ENCODE peak calls at places on chromosomes 16 and 17, in four cellular contexts. Z, X, I and D are unnamed samples.

GRCh38 chr17:14464741-14465140 is 163.9 kb downstream of the HS3ST3B1 start:
- DNase-seq in Z (no peak), X (no peak), I (no peak), D (no peak)

GRCh38 chr17:11668633-11669032 is 70.4 kb downstream of the DNAH9 start:
- DNase-seq in Z (no peak), X (no peak), I (no peak), D (no peak)

GRCh38 chr16:11056989-11057645 is 112.8 kb downstream of the CLEC16A start:
- DNase-seq in Z (no peak), X (no peak), I (peak; percentile 33), D (no peak)

GRCh38 chr16:47644166-47644565 is 183.0 kb downstream of the PHKB start:
- DNase-seq in Z (no peak), X (peak; percentile 28), I (no peak), D (no peak)

GRCh38 chr17:66347661-66348604 is 45.5 kb downstream of the PRKCA start:
- DNase-seq in Z (no peak), X (no peak), I (no peak), D (no peak)

GRCh38 chr16:77918792-77919707 is 103.3 kb upstream of the CLEC3A start:
- DNase-seq in Z (no peak), X (no peak), I (no peak), D (no peak)

GRCh38 chr16:57556941-57557541 is 14.6 kb downstream of the ADGRG5 start:
- DNase-seq in Z (no peak), X (no peak), I (no peak), D (no peak)

GRCh38 chr16:29757950-29758466 is 12.2 kb upstream of the C16orf54 start:
- DNase-seq in Z (no peak), X (no peak), I (no peak), D (no peak)

GRCh38 chr17:76345377-76345945 is 8.3 kb downstream of the PRPSAP1 start:
- DNase-seq in Z (no peak), X (no peak), I (no peak), D (no peak)

GRCh38 chr16:17396762-17397498 is 73.8 kb downstream of the XYLT1 start:
- DNase-seq in Z (peak; percentile 22), X (peak; percentile 71), I (no peak), D (no peak)

GRCh38 chr17:22273308-22273707 is 581.0 kb downstream of the KCNJ18 start:
- DNase-seq in Z (no peak), X (no peak), I (no peak), D (no peak)

GRCh38 chr16:24775455-24775854 is 46.0 kb downstream of the TNRC6A start:
- DNase-seq in Z (no peak), X (peak; percentile 67), I (no peak), D (no peak)

GRCh38 chr17:77616243-77616731 is 342.2 kb upstream of the TNRC6C start:
- DNase-seq in Z (no peak), X (no peak), I (peak; percentile 6), D (no peak)

GRCh38 chr16:82020051-82020450 is 8.8 kb upstream of the SDR42E1 start:
- DNase-seq in Z (no peak), X (no peak), I (no peak), D (no peak)

GRCh38 chr17:79114455-79115301 is 40.1 kb downstream of the ENGASE start:
- DNase-seq in Z (no peak), X (peak; percentile 54), I (peak; percentile 30), D (peak; percentile 44)

GRCh38 chr16:4970010-4970409 is 11.9 kb downstream of the SEC14L5 start:
- DNase-seq in Z (no peak), X (no peak), I (no peak), D (no peak)

GRCh38 chr17:38752930-38753506 is 477 bp downstream of the PSMB3 start:
- DNase-seq in Z (no peak), X (no peak), I (no peak), D (no peak)

GRCh38 chr16:48609453-48610023 is 442 bp downstream of the N4BP1 start:
- DNase-seq in Z (peak; percentile 30), X (peak; percentile 70), I (no peak), D (peak; percentile 67)

GRCh38 chr17:17384961-17385360 is 81.8 kb downstream of the NT5M start:
- DNase-seq in Z (no peak), X (no peak), I (no peak), D (no peak)

GRCh38 chr17:66290097-66290722 is 12.2 kb upstream of the PRKCA start:
- DNase-seq in Z (no peak), X (no peak), I (no peak), D (no peak)

DNA sequence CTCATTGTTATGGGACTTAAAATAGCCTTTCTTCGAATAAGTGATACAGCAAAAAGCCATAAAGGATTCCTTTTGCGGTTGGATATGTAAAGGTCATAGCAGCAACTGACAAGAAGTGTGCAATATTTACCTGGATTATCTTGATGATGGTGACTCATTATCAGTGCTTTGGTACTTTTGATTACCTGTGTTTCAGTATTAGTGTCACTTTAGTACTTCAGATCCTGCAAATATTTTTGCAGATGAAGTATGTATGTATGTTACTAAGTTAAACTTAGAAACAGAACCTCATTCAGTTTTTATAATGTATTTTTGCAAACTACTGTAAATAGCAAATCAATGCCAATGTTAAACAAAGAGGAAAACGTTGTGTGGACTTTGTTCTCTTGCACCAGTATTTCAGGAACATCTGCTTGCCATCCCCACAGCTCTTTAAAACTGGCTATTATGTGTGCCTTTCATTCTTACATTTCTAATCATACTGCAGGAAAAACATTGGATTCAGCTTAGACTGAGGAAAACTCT is 10.5 kb downstream of the CNEP1R1 start:
- DNase-seq in Z (no peak), X (no peak), I (no peak), D (no peak)
- H3K4me3 ChIP-seq in Z (no peak overlapping the region), X (no peak overlapping the region), I (no peak overlapping the region), D (no peak overlapping the region)

DNA sequence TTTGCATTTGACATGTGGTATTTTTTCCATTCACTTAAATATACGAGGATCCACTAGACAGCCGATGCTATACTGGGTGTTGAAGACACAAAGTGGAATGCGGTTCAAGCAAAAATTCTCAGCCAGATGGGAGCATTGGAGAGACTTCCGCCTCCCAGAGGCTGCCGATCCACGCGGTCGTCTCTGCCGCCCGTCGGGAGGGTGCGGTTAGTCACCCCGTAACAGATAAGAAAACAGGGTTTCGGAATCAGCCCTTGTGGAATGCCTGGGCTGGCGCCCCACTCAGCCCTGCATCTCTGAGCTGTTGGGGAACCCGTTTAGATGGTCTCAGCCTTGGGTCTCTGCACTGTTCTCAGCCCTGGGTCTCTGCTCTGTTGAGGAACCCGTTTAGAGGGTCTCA is 7.3 kb downstream of the GSE1 start:
- DNase-seq in Z (no peak), X (peak; percentile 64), I (no peak), D (no peak)
- H3K27ac ChIP-seq in Z (no peak overlapping the region), X (peak overlapping the region; percentile 62), I (no peak overlapping the region), D (no peak overlapping the region)

DNA sequence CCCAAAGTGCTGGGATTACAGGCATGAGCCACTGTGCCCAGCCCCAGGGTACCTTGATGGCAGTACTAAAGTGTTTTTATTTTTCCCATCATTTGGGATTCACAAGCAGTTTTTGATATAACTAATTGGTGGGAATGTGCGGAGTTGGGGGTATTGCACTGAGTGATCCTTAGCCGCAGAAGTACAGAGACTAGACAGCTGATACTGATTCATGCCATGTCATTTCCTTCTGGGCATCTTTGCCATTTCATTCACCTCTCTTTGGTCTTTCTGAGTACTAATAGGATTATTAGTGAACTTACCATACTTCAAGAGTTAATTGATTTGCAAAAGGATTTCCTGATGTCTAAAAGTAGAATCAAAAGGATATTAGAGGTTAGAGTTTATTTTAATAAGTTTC is 9.7 kb downstream of the NMT1 start:
- DNase-seq in Z (no peak), X (no peak), I (no peak), D (no peak)
- H3K27me3 ChIP-seq in Z (no peaks in the 10 kb centered on the region), X (no peaks in the 10 kb centered on the region), I (no peaks in the 10 kb centered on the region), D (no peaks in the 10 kb centered on the region)

DNA sequence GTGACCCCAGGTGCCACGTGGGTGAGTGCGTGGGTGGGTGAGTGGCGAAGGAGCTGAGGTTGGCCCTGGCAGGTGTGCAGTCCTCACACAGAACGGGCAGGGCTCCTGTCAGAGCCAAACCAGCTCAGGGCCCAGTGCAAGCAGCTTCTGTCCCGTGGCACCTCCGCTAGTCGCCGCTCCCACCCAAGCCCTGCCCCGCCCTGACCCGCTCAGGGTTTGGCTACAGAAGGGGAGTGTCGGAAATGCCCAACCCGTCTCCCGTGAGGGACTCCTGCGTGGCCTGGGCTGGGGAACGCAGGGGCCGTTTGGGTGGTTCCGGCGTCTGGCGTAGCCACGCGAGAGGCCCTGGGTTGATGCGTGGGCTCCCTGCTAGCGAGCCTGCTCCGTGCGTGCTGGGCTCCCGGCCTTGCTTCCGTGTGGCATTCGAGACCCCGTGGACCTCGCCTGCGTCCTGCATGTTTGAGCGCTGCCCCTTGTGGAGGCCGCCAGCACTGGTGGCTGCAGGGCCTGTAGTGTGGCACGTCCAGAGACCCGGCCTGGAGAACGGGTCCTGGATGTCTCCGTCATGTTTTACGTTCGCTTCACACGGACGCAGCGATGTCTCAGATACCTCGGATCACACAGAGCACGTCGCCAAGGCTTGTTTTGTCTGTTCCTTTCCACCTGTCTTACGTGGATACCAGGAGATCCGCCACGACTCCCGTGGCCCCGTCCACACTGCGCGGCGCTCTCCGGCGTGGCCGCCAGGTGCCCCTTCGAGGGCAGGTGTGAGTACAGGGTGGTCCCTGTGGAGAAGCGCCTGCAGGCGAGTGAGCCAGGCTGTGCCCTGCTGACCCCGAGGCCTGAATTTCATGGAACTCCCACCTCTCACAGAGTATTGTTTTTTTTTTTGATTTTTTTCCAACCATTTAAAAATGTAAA is 10.2 kb downstream of the CAPN15 start:
- DNase-seq in Z (no peak), X (no peak), I (no peak), D (no peak)
- H3K4me3 ChIP-seq in Z (no peak overlapping the region), X (no peak overlapping the region), I (no peak overlapping the region), D (no peak overlapping the region)

GRCh38 chr17:497587-498034 is 145.0 kb upstream of the RPH3AL start:
- DNase-seq in Z (no peak), X (no peak), I (no peak), D (no peak)
- H3K27ac ChIP-seq in Z (no peak overlapping the region), X (no peak overlapping the region), I (no peak overlapping the region), D (no peak overlapping the region)

GRCh38 chr17:69418535-69418934 is 4.0 kb downstream of the MAP2K6 start:
- DNase-seq in Z (no peak), X (no peak), I (no peak), D (no peak)

GRCh38 chr17:69417545-69418483 is 3.3 kb downstream of the MAP2K6 start:
- DNase-seq in Z (no peak), X (no peak), I (no peak), D (no peak)

GRCh38 chr17:69414408-69415274 is at the start of gene MAP2K6:
- DNase-seq in Z (peak; percentile 70), X (peak; percentile 81), I (peak; percentile 77), D (peak; percentile 83)

GRCh38 chr17:69412336-69412735 is 2.2 kb upstream of the MAP2K6 start:
- DNase-seq in Z (no peak), X (no peak), I (no peak), D (no peak)

GRCh38 chr17:69415431-69415830 is 934 bp downstream of the MAP2K6 start:
- DNase-seq in Z (no peak), X (no peak), I (no peak), D (no peak)
- H3K27me3 ChIP-seq in Z (no peaks in the 10 kb centered on the region), X (no peaks in the 10 kb centered on the region), I (no peaks in the 10 kb centered on the region), D (no peaks in the 10 kb centered on the region)

DNA sequence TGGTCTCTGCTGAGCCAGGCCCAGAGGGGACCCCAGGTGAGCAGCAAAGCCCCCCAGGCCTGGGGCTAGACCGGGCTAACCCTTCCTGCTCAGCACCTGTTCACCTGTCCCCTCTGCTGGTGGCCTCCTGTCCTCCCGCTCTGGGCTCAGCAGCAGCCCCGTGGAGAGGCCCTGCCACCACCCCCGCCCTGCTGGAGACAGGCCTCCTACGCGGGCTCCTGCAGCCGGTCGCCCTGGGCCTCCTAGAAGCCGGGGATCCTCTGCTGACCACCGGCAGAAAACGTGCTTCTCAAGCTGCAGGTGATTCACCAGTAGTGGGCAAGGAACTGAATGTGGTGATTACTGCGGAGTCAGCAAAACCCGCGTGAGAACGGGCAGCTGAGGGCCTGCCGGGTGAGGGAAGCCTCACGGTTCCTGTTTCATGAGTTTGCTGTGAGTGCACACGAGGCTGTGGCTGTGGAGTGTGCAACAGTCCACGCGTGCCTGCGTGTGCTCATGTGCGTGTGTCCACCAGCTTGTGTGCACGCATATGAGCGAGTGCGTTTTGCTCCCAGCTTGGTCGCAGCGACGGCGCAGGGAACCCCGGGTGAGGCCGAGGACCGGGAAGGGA is 792 bp downstream of the SECTM1 start:
- DNase-seq in Z (no peak), X (peak; percentile 56), I (peak; percentile 47), D (peak; percentile 49)
- H3K4me3 ChIP-seq in Z (peak overlapping the region; percentile 49), X (peak overlapping the region; percentile 55), I (peak overlapping the region; percentile 51), D (peak overlapping the region; percentile 63)